ENCODE peak calls at places on chromosomes 4 and X, in five cellular contexts. L is hepatocyte, V is spleen, G is lower lobe of right lung, F is GM06990. E is an unnamed sample.

GRCh38 chr4:182874158-182874855 is 42.9 kb downstream of the DCTD start:
- DNase-seq in V (no peak), G (no peak), F (no peak), L (no peak), E (no peak)

GRCh38 chrX:145825896-145826295 is 8.3 kb downstream of the SLITRK2 start:
- DNase-seq in G (no peak), L (peak), V (no peak), F (no peak), E (no peak)

GRCh38 chr4:23355263-23355662 is 534.6 kb downstream of the PPARGC1A start:
- DNase-seq in V (no peak), G (no peak), F (no peak), L (no peak), E (no peak)

GRCh38 chr4:28490669-28491068 is 1630.0 kb downstream of the STIM2 start:
- DNase-seq in F (no peak), G (no peak), L (no peak), V (no peak), E (no peak)

GRCh38 chrX:30831082-30831481 is 58.0 kb downstream of the TAB3 start:
- DNase-seq in V (no peak), F (no peak), L (no peak), G (no peak), E (no peak)

GRCh38 chr4:2489841-2490552 is 21.1 kb downstream of the RNF4 start:
- DNase-seq in G (no peak), L (no peak), V (no peak), F (no peak), E (no peak)

GRCh38 chrX:20029728-20030127 is 38.9 kb upstream of the BCLAF3 start:
- DNase-seq in V (no peak), F (no peak), L (peak), G (no peak), E (no peak)

GRCh38 chrX:68121371-68121770 is 311.9 kb downstream of the OPHN1 start:
- DNase-seq in F (no peak), V (no peak), L (no peak), G (no peak), E (no peak)

GRCh38 chrX:23815376-23815775 is 32.4 kb downstream of the SAT1 start:
- DNase-seq in L (no peak), G (no peak), F (no peak), V (peak), E (no peak)

GRCh38 chr4:184397516-184398163 is 76.7 kb downstream of the IRF2 start:
- DNase-seq in F (no peak), V (no peak), L (no peak), G (no peak), E (no peak)

GRCh38 chr4:85761803-85762202 is 286.9 kb downstream of the ARHGAP24 start:
- DNase-seq in L (peak), V (no peak), G (peak), F (no peak), E (no peak)

GRCh38 chr4:85755285-85755684 is 280.3 kb downstream of the ARHGAP24 start:
- DNase-seq in G (no peak), F (no peak), V (no peak), L (no peak), E (no peak)

GRCh38 chr4:85760521-85760920 is 285.6 kb downstream of the ARHGAP24 start:
- DNase-seq in G (no peak), L (no peak), F (no peak), V (no peak), E (no peak)

GRCh38 chr4:85759392-85759791 is 284.4 kb downstream of the ARHGAP24 start:
- DNase-seq in F (no peak), G (no peak), V (no peak), L (no peak), E (no peak)

GRCh38 chr4:85756938-85757337 is 282.0 kb downstream of the ARHGAP24 start:
- DNase-seq in L (peak), F (no peak), G (no peak), V (no peak), E (peak)
- TF ChIP-seq CTCF in L (peak), F (peak), G (peak), V (peak), E (no peak)

GRCh38 chrX:40459576-40460158 is 121.1 kb upstream of the ATP6AP2 start:
- DNase-seq in L (no peak), F (no peak), V (no peak), G (no peak), E (no peak)
- TF ChIP-seq CTCF in L (no peak), F (no peak), V (no peak), G (no peak), E (no peak)

GRCh38 chr4:25842229-25842840 is 20.5 kb downstream of the SEL1L3 start:
- DNase-seq in L (no peak), F (peak), G (no peak), V (peak), E (no peak)
- TF ChIP-seq CTCF in L (no peak), F (peak), G (no peak), V (peak), E (no peak)

DNA sequence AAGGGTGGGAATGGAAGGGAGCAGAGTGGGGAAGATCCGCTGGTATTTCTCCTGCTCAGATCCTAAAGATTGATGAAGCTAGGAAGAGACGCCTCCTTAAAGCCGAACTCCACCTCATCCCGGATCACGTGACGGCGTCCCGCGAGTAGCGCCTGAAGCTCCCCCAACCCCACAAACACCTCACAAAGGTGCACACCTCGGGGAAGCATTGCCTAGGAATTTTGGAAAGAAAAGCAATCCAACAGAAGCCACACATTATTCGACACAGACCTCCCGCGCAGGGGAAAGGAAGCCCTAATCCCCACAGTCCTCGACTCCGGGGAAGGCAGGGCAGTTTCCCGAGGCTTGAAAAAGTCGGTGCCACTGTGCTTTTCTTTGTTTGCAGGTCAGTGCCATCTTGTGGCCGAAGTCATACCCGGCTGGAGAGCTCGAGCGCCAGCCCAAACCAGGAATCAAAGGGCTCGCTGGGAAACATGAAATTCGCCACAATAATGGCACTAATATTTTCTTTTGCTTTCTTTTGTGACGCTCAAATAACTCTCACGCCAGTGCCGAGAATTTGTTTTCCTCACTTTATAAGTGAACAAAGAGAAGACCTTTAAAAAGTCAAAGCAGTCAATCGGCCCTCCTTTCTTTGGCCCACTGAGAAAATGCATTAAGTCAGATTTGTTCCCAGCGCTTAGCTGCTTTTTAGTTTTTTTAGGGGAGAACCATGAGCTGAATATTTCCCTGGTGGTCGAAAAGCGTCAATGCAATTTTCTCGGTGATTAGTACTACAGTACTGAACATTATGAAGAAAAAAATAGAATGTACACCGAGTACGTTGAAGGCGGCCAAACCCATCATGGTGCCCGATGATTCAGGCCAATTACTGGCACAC is at the start of gene NPY1R:
- DNase-seq in F (peak), V (peak), G (peak), L (peak), E (peak)
- TF ChIP-seq CTCF in F (peak), V (peak), G (peak), L (peak), E (peak)

GRCh38 chr4:74896595-74896994 is 36.3 kb upstream of the PARM1 start:
- DNase-seq in F (no peak), V (no peak), G (no peak), L (peak), E (no peak)

GRCh38 chr4:74900862-74901261 is 32.1 kb upstream of the PARM1 start:
- DNase-seq in L (no peak), G (no peak), V (no peak), F (no peak), E (no peak)

GRCh38 chr4:74897390-74897789 is 35.5 kb upstream of the PARM1 start:
- DNase-seq in V (no peak), L (no peak), G (no peak), F (no peak), E (no peak)
- TF ChIP-seq CTCF in V (no peak), L (no peak), G (no peak), F (no peak), E (no peak)

GRCh38 chrX:119885554-119886428 is 9.9 kb upstream of the AKAP14 start:
- DNase-seq in L (no peak), V (no peak), G (no peak), F (no peak), E (no peak)

GRCh38 chrX:119878740-119879139 is 7.1 kb downstream of the NDUFA1 start:
- DNase-seq in V (no peak), F (no peak), L (no peak), G (no peak), E (no peak)

GRCh38 chrX:119880076-119880475 is 8.4 kb downstream of the NDUFA1 start:
- DNase-seq in G (no peak), V (no peak), F (peak), L (no peak), E (no peak)

GRCh38 chrX:119880552-119881437 is 9.2 kb downstream of the NDUFA1 start:
- DNase-seq in L (peak), G (no peak), F (peak), V (no peak), E (peak)
- TF ChIP-seq CTCF in L (peak), G (peak), F (peak), V (peak), E (peak)

E was measured in endothelial cell.